ENCODE peak calls at places on chromosomes 6 and 20, in ten cellular contexts. Z is left ventricle myocardium inferior, L is Karpas-422, O is astrocyte, X is ascending aorta, B is osteoblast, V is A549, U is endodermal cell, J is esophagus squamous epithelium, M is body of pancreas. S is an unnamed sample. For H3K4me1, the result is how much of the 10 kb centered on the place peaks cover.

GRCh38 chr6:161508341-161508740 is 234.5 kb upstream of the AGPAT4 start:
- DNase-seq in Z (no peak), U (no peak), V (no peak), B (no peak), M (no peak), J (no peak), O (no peak), X (no peak), L (no peak), S (no peak)

GRCh38 chr6:6654599-6655575 is 66.4 kb downstream of the LY86 start:
- DNase-seq in U (no peak), O (no peak), V (no peak), M (no peak), Z (peak), X (no peak), J (no peak), L (no peak), B (no peak), S (peak)

GRCh38 chr6:35736293-35736894 is 438 bp upstream of the ARMC12 start:
- DNase-seq in U (peak), M (peak), O (no peak), X (no peak), V (peak), J (no peak), B (peak), Z (peak), L (peak), S (peak)

GRCh38 chr6:157867981-157868380 is 44.9 kb downstream of the SNX9 start:
- DNase-seq in M (no peak), O (no peak), B (peak), Z (no peak), V (no peak), L (no peak), J (no peak), X (no peak), U (no peak), S (no peak)

GRCh38 chr6:133726188-133726587 is 162.7 kb upstream of the TCF21 start:
- DNase-seq in B (no peak), L (no peak), Z (no peak), O (no peak), V (no peak), M (no peak), U (no peak), X (no peak), J (no peak), S (no peak)

GRCh38 chr6:101445527-101445926 is 52.0 kb downstream of the GRIK2 start:
- DNase-seq in O (peak), V (no peak), B (no peak), J (no peak), X (no peak), Z (no peak), M (no peak), U (no peak), L (no peak), S (no peak)

GRCh38 chr6:161830866-161831600 is 557.2 kb upstream of the AGPAT4 start:
- DNase-seq in J (no peak), V (no peak), U (peak), L (no peak), M (no peak), O (no peak), Z (no peak), B (no peak), X (no peak), S (no peak)

GRCh38 chr6:39925931-39926290 is 8.4 kb downstream of the MOCS1 start:
- DNase-seq in M (no peak), B (no peak), O (no peak), X (no peak), Z (no peak), J (no peak), L (no peak), U (no peak), V (no peak), S (no peak)

GRCh38 chr20:44759595-44759994 is 13.9 kb downstream of the KCNK15 start:
- DNase-seq in Z (no peak), B (peak), X (no peak), O (no peak), J (no peak), M (no peak), U (no peak), L (no peak), V (no peak), S (no peak)

GRCh38 chr6:128282956-128283355 is 237.4 kb downstream of the PTPRK start:
- DNase-seq in X (no peak), M (no peak), Z (no peak), V (no peak), U (peak), B (no peak), J (no peak), L (no peak), O (no peak), S (no peak)

GRCh38 chr20:57398231-57398821 is 7.1 kb downstream of the RBM38 start:
- DNase-seq in V (no peak), O (no peak), B (peak), M (peak), L (peak), J (peak), U (no peak), Z (peak), X (no peak), S (no peak)

GRCh38 chr6:44122821-44123220 is 4.4 kb downstream of the MRPL14 start:
- DNase-seq in Z (no peak), L (no peak), O (peak), X (no peak), V (no peak), U (no peak), M (no peak), J (no peak), B (no peak), S (peak)

DNA sequence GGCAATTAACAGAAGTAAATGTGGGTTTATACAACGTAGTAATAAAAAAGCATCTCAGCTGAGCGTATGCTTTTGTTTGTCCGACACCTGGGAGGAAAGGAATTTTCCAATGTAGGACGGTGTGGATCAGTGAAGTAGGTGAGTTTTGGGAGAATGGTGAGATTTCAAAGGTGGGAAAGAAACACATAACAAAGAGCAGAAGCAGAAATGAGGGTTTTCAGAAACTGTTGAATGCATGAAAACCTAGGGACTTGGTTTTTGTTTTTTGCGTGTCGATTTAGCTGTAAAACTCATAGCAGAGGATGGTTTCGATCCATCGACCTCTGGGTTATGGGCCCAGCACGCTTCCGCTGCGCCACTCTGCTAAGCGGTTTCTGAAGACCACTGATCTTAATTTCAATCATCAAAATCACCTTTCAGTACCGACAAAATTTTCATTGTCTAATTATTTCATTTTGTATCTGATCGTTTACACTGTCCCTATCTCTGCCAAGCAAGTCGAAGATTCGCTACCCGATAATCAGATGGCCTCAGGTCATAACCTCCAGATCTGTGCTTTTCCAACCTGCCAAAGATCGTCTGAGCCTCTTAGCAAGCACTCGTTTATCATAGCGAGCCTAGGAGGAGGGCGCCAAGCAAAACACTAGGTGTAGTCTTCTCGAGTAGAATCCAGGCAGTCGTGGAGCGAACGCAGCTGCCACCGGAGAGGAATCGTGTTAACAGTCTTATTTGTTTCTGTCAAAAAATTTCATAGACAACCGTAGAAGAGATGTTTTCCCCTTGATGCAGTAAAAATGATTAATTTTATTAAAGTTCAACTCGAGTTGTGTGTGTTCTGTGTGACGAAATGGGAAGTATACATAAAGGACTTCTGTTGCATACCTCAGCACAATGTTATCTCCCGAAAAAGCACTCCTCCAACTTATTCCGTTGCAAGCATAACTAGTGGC is 20.9 kb upstream of the POM121L2 start:
- DNase-seq in O (peak), V (peak), L (no peak), U (peak), M (peak), X (no peak), B (peak), Z (no peak), J (no peak), S (peak)
- H3K4me3 ChIP-seq in O (peak), V (peak), L (no peak), U (peak), M (no peak), X (no peak), B (peak), Z (peak), J (peak), S (peak)

GRCh38 chr6:21678990-21679389 is 85.4 kb downstream of the SOX4 start:
- DNase-seq in X (no peak), V (peak), L (no peak), U (no peak), B (peak), O (peak), Z (no peak), J (no peak), M (no peak), S (peak)
- H3K4me1 ChIP-seq in X (under half), V (under half), L (under half), U (under half), B (under half), O (under half), Z (under half), J (under half), M (under half), S (under half)

DNA sequence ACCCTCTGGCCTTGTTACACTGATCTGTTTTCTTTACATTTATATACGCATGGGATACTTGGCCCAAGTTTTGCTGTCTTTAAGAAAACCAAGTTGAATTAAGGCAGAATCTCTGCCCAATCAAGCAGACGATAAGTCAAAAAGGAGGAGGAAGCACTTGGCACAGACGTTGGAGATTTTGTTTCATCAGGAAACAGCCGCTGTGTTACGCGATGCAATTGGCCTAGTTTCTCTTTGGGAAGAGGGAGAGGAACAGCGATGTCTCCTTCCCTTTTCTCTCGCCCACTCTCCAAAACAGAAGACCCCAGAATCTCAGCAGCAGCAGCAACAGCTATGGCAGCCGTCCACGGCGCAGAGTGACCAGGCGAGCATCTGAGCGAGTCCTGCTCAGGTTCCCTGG is 20.2 kb upstream of the NAA20 start:
- DNase-seq in X (no peak), M (no peak), L (no peak), V (no peak), B (no peak), Z (no peak), U (no peak), O (no peak), J (no peak), S (no peak)
- H3K4me3 ChIP-seq in X (no peak), M (no peak), L (no peak), V (no peak), B (no peak), Z (no peak), U (no peak), O (no peak), J (no peak), S (no peak)

DNA sequence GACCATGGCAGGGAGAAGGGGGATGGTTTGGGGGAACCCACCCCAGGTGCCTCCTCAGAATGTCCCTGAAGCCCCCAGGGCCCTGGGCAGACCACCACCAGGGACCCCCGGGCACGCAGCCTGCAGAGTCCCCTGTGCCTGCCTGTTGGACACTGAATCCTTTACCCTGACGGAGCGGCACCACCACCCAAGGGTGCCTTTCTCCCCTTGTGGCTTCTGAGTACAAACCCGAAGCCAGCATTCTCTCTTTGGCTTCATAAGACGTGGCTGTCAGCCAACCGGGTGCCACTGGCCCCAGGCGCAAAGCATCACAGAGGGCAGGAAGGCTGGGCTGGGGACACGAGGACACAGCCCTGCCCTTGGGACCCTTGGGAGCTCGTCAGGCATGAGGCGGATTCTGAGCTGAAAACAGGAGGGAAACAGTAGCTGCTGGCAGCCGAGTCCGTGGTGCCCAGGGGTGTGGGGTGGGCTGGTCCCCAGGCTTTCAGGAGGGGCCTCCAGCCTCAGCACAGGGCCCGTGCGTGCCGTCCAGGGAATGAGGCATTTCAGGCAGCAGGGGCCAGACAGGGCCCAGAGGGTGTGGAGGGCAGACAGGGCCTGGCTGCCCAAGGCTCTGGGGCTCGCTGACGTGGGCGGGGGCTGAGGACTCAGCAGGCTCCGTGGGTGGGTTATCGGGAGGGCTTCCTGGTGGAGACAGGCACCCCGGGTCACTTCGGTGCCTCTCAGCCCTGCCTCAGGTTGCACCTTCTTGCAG is 3.5 kb downstream of the COL9A3 start:
- DNase-seq in Z (no peak), O (no peak), J (no peak), V (no peak), L (no peak), B (peak), M (no peak), U (no peak), X (no peak), S (no peak)
- H3K4me1 ChIP-seq in Z (half or more), O (under half), J (half or more), V (half or more), L (under half), B (under half), M (half or more), U (under half), X (under half), S (under half)

GRCh38 chr6:91341473-91341872 is 754.6 kb upstream of the MAP3K7 start:
- DNase-seq in J (no peak), Z (no peak), O (no peak), L (no peak), M (no peak), X (no peak), B (no peak), U (no peak), V (no peak), S (no peak)
- H3K4me3 ChIP-seq in J (no peak), Z (no peak), O (no peak), L (no peak), M (no peak), X (no peak), B (no peak), U (no peak), V (no peak), S (no peak)

GRCh38 chr20:18401305-18401704 is 65.5 kb downstream of the DZANK1 start:
- DNase-seq in U (no peak), L (no peak), X (no peak), J (no peak), Z (no peak), B (no peak), M (no peak), V (no peak), O (no peak), S (no peak)
- H3K4me1 ChIP-seq in U (under half), L (under half), X (under half), J (under half), Z (under half), B (under half), M (under half), V (under half), O (under half), S (under half)

DNA sequence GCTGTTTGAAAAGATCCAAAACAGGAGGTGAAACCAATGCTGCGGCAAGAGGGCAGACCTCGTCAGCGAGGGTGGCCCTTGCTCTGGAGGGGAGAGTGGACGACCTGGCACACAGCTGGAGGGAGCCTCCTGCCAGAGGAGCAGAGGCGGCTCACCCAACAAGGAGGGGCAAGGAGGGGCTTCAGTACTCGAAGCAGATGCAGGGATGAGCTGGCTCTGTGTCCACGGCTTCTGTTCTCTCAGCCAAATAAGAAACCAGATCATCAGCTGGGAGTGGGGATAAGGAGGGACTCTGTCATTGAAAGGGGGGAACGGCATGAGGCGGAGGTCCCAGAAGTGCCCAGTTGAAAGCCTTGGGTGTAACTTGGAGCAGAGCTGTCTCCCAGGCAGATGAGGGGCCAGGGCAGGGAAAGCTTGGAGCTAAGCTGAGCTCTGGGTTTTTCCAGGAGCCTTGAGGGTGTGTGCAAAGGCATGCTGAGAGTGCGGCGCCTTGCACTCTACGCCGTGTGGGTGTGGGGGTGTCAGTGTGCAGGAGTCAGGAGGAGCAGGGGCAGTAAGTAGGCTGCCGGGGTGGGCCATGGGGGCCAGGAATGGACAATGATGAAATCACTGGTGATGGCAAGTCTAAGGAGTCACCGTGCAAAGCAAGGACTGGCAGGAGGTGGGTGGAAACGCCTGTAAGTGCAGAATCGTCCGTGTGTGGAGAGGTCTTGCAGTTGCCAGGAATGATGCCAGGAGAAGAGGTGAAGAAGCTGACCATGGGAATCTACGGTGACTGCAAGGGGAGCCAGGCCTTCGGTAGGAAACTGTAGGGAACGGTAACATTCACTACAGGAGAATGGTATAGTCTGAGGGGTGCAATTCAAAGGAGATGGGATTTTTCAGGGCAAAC is 85.4 kb upstream of the FOXQ1 start:
- DNase-seq in V (no peak), L (no peak), O (no peak), B (peak), U (peak), M (no peak), J (no peak), Z (no peak), X (no peak), S (no peak)
- H3K4me3 ChIP-seq in V (no peak), L (no peak), O (no peak), B (peak), U (no peak), M (no peak), J (peak), Z (no peak), X (no peak), S (no peak)

S was measured in cardiac muscle cell.